ENCODE peak calls at places on chromosomes 13 and 19, in eight cellular contexts. J is Calu3; B is DND-41; X is HFFc6; D is omental fat pad; O is cardiac fibroblast; G is activated CD4-positive, alpha-beta T cell treated with anti-CD3 and anti-CD28 coated beads, Interleukin-2, amount 50 U/mL, for 4 hours; U is activated T-cell treated with anti-CD3 and anti-CD28 coated beads, Interleukin-2, amount 50 U/mL, for 72 hours. H is an unnamed sample.

GRCh38 chr13:49935171-49936084 is 712 bp downstream of the SPRYD7 start:
- DNase-seq in J (peak), B (no peak), X (peak), D (peak), O (peak), G (peak), U (peak), H (peak)

GRCh38 chr19:49119411-49120324 is at the start of gene PPFIA3:
- DNase-seq in J (peak), B (no peak), X (peak), D (no peak), O (peak), G (no peak), U (peak), H (peak)

GRCh38 chr13:51000576-51001260 is 91.1 kb downstream of the RNASEH2B start:
- DNase-seq in J (no peak), B (no peak), X (peak), D (no peak), O (peak), G (no peak), U (no peak), H (peak)

GRCh38 chr13:49693191-49693733 is 2.0 kb upstream of the EBPL start:
- DNase-seq in J (no peak), B (no peak), X (no peak), D (no peak), O (peak), G (no peak), U (no peak), H (no peak)

GRCh38 chr13:59488436-59488835 is 675.3 kb downstream of the DIAPH3 start:
- DNase-seq in J (no peak), B (no peak), X (no peak), D (no peak), O (peak), G (no peak), U (no peak), H (no peak)

GRCh38 chr19:19817357-19817756 is 4.2 kb downstream of the ZNF506 start:
- DNase-seq in J (no peak), B (peak), X (no peak), D (no peak), O (no peak), G (peak), U (peak), H (no peak)

GRCh38 chr19:1725100-1726064 is 27.9 kb upstream of the ONECUT3 start:
- DNase-seq in J (peak), B (no peak), X (no peak), D (no peak), O (peak), G (no peak), U (peak), H (peak)

GRCh38 chr13:49287995-49288394 is 40.3 kb downstream of the CDADC1 start:
- DNase-seq in J (no peak), B (no peak), X (no peak), D (no peak), O (no peak), G (no peak), U (no peak), H (no peak)

GRCh38 chr19:47229674-47230121 is 1.3 kb downstream of the BBC3 start:
- DNase-seq in J (no peak), B (peak), X (peak), D (no peak), O (no peak), G (no peak), U (no peak), H (peak)

GRCh38 chr13:28423010-28423409 is 71.9 kb downstream of the FLT1 start:
- DNase-seq in J (no peak), B (peak), X (no peak), D (no peak), O (no peak), G (no peak), U (peak), H (no peak)

GRCh38 chr13:113785051-113786010 is 26.3 kb downstream of the TMEM255B start:
- DNase-seq in J (no peak), B (peak), X (peak), D (peak), O (peak), G (no peak), U (peak), H (peak)

GRCh38 chr13:88895261-88895941 is 1224.2 kb downstream of the SLITRK5 start:
- DNase-seq in J (no peak), B (no peak), X (no peak), D (no peak), O (no peak), G (no peak), U (no peak), H (no peak)

GRCh38 chr19:18204394-18205179 is 745 bp upstream of the RAB3A start:
- DNase-seq in J (peak), B (no peak), X (no peak), D (peak), O (no peak), G (peak), U (peak), H (no peak)

GRCh38 chr19:47507924-47508553 is 6.8 kb downstream of the NAPA start:
- DNase-seq in J (no peak), B (no peak), X (no peak), D (no peak), O (no peak), G (no peak), U (no peak), H (no peak)

GRCh38 chr13:20901668-20902437 is 693 bp downstream of the XPO4 start:
- DNase-seq in J (peak), B (peak), X (peak), D (no peak), O (peak), G (peak), U (peak), H (peak)

GRCh38 chr13:27189192-27189591 is 17.6 kb upstream of the USP12 start:
- DNase-seq in J (no peak), B (no peak), X (no peak), D (no peak), O (no peak), G (no peak), U (no peak), H (no peak)

GRCh38 chr19:49689133-49690072 is at the start of gene ADM5:
- DNase-seq in J (no peak), B (no peak), X (no peak), D (no peak), O (no peak), G (peak), U (peak), H (no peak)

GRCh38 chr19:33000510-33000909 is 28.5 kb downstream of the FAAP24 start:
- DNase-seq in J (no peak), B (peak), X (no peak), D (no peak), O (no peak), G (no peak), U (no peak), H (no peak)

GRCh38 chr13:114112826-114113322 is 19.5 kb downstream of the RASA3 start:
- DNase-seq in J (no peak), B (no peak), X (no peak), D (no peak), O (no peak), G (no peak), U (peak), H (no peak)

GRCh38 chr13:41004875-41005693 is 14.0 kb downstream of the ELF1 start:
- DNase-seq in J (no peak), B (peak), X (no peak), D (no peak), O (no peak), G (no peak), U (no peak), H (no peak)

GRCh38 chr19:47172666-47173455 is 42.2 kb downstream of the SAE1 start:
- DNase-seq in J (no peak), B (no peak), X (no peak), D (no peak), O (no peak), G (no peak), U (no peak), H (no peak)

GRCh38 chr13:24254151-24254810 is 55.1 kb upstream of the C1QTNF9 start:
- DNase-seq in J (no peak), B (no peak), X (no peak), D (no peak), O (peak), G (peak), U (peak), H (no peak)

GRCh38 chr13:99033814-99034213 is 56.0 kb upstream of the DOCK9 start:
- DNase-seq in J (no peak), B (no peak), X (peak), D (no peak), O (peak), G (no peak), U (no peak), H (peak)

GRCh38 chr19:7795555-7796161 is 32.6 kb downstream of the CLEC4M start:
- DNase-seq in J (no peak), B (no peak), X (no peak), D (no peak), O (peak), G (no peak), U (no peak), H (no peak)

GRCh38 chr19:41225238-41226052 is 6.4 kb downstream of the AXL start:
- DNase-seq in J (peak), B (no peak), X (peak), D (peak), O (peak), G (peak), U (peak), H (peak)

GRCh38 chr19:11964496-11964857 is 363 bp upstream of the ZNF763 start:
- DNase-seq in J (no peak), B (no peak), X (peak), D (no peak), O (no peak), G (no peak), U (no peak), H (no peak)

H was measured in foreskin fibroblast.